ENCODE peak calls at places on chromosomes 2 and 18, in four cellular contexts. U is stimulated activated CD4-positive, alpha-beta T cell treated with anti-CD3 and anti-CD28 coated beads, Interleukin-1b, Interleukin-23, amount 100 ng/mL, for 4 hours; Y is glutamatergic neuron; X is mucosa of gallbladder. D is an unnamed sample.

GRCh38 chr2:5596848-5597247 is 95.3 kb upstream of the SOX11 start:
- DNase-seq in Y (no peak), X (no peak), U (no peak), D (no peak)

GRCh38 chr2:100964222-100964621 is 37.9 kb upstream of the RPL31 start:
- DNase-seq in U (no peak), Y (no peak), X (no peak), D (no peak)

GRCh38 chr2:83705146-83705545 is 753.9 kb downstream of the SUCLG1 start:
- DNase-seq in U (no peak), X (no peak), Y (no peak), D (no peak)

GRCh38 chr18:49247786-49248185 is 212.7 kb downstream of the DYM start:
- DNase-seq in X (no peak), Y (no peak), U (no peak), D (no peak)

GRCh38 chr2:237195396-237196119 is 109.9 kb downstream of the COPS8 start:
- DNase-seq in Y (no peak), U (no peak), X (no peak), D (peak; percentile 37)

GRCh38 chr18:60693426-60693825 is 320.9 kb upstream of the MC4R start:
- DNase-seq in U (no peak), Y (no peak), X (no peak), D (no peak)

GRCh38 chr2:226048625-226049024 is 649.1 kb downstream of the NYAP2 start:
- DNase-seq in Y (no peak), U (no peak), X (no peak), D (peak; percentile 48)

GRCh38 chr18:49177071-49177470 is 226.3 kb upstream of the SMAD7 start:
- DNase-seq in Y (no peak), X (no peak), U (no peak), D (no peak)

GRCh38 chr2:54073796-54074195 is 41.6 kb upstream of the ACYP2 start:
- DNase-seq in Y (no peak), X (no peak), U (no peak), D (no peak)

GRCh38 chr2:26061539-26061938 is 27.7 kb downstream of the RAB10 start:
- DNase-seq in X (no peak), U (no peak), Y (no peak), D (no peak)

GRCh38 chr18:44229693-44230108 is 451.0 kb upstream of the SETBP1 start:
- DNase-seq in X (peak; percentile 65), U (no peak), Y (no peak), D (no peak)

GRCh38 chr2:88600038-88600465 is 27.2 kb downstream of the EIF2AK3 start:
- DNase-seq in U (no peak), Y (no peak), X (peak; percentile 79), D (no peak)

GRCh38 chr18:34858188-34858587 is 148.1 kb downstream of the DTNA start:
- DNase-seq in Y (no peak), U (no peak), X (no peak), D (no peak)

GRCh38 chr2:48527211-48527880 is 2.6 kb upstream of the STON1 start:
- DNase-seq in Y (no peak), X (no peak), U (no peak), D (no peak)

GRCh38 chr2:199739413-199740110 is 111.4 kb downstream of the FTCDNL1 start:
- DNase-seq in X (peak; percentile 62), Y (peak; percentile 86), U (peak; percentile 59), D (peak; percentile 86)

GRCh38 chr2:119025762-119026351 is 83.9 kb downstream of the MARCO start:
- DNase-seq in X (no peak), U (no peak), Y (no peak), D (no peak)

GRCh38 chr2:151363709-151364108 is 6.3 kb downstream of the TNFAIP6 start:
- DNase-seq in U (no peak), Y (no peak), X (no peak), D (no peak)

GRCh38 chr2:55961318-55961911 is 37.8 kb upstream of the EFEMP1 start:
- DNase-seq in Y (no peak), U (no peak), X (peak; percentile 21), D (no peak)

GRCh38 chr2:64919261-64919660 is 69.9 kb upstream of the SLC1A4 start:
- DNase-seq in X (no peak), U (no peak), Y (no peak), D (no peak)

GRCh38 chr2:172745636-172746035 is 10.0 kb downstream of the RAPGEF4 start:
- DNase-seq in Y (no peak), U (no peak), X (no peak), D (no peak)

D was measured in ecto neural progenitor cell.